ENCODE peak calls at places on chromosomes 11 and 22, in ten cellular contexts. J, Q, B, V, G, X, R, E, Z and M are unnamed samples.

GRCh38 chr11:11787305-11788066 is 54.3 kb upstream of the USP47 start:
- DNase-seq in J (peak), Q (peak), B (peak), V (peak), G (peak), X (peak), R (peak), E (peak), Z (peak), M (peak)

GRCh38 chr11:123185326-123185725 is 9.7 kb downstream of the CLMP start:
- DNase-seq in J (no peak), Q (no peak), B (no peak), V (no peak), G (no peak), X (peak), R (no peak), E (no peak), Z (no peak), M (no peak)

GRCh38 chr11:66046901-66047300 is 2.1 kb downstream of the GAL3ST3 start:
- DNase-seq in J (no peak), Q (no peak), B (no peak), V (no peak), G (no peak), X (no peak), R (peak), E (no peak), Z (no peak), M (peak)

GRCh38 chr11:95680169-95680929 is 109.2 kb downstream of the FAM76B start:
- DNase-seq in J (peak), Q (no peak), B (peak), V (peak), G (no peak), X (peak), R (no peak), E (no peak), Z (peak), M (no peak)

GRCh38 chr11:134846776-134847722 is 435.0 kb upstream of the B3GAT1 start:
- DNase-seq in J (no peak), Q (no peak), B (no peak), V (no peak), G (no peak), X (no peak), R (no peak), E (no peak), Z (no peak), M (no peak)

GRCh38 chr22:23230348-23231068 is 50.2 kb downstream of the BCR start:
- DNase-seq in J (no peak), Q (no peak), B (no peak), V (no peak), G (no peak), X (peak), R (peak), E (no peak), Z (no peak), M (no peak)

GRCh38 chr11:70080763-70081162 is 2.6 kb downstream of the ANO1 start:
- DNase-seq in J (no peak), Q (no peak), B (no peak), V (peak), G (peak), X (no peak), R (peak), E (no peak), Z (no peak), M (no peak)

GRCh38 chr22:39185601-39186012 is 33.1 kb upstream of the CBX7 start:
- DNase-seq in J (peak), Q (no peak), B (no peak), V (peak), G (peak), X (no peak), R (peak), E (no peak), Z (peak), M (no peak)

GRCh38 chr11:111512296-111513239 is at the start of gene BTG4:
- DNase-seq in J (peak), Q (peak), B (no peak), V (peak), G (no peak), X (peak), R (peak), E (no peak), Z (peak), M (no peak)

GRCh38 chr22:25053153-25053805 is 100.8 kb downstream of the KIAA1671 start:
- DNase-seq in J (no peak), Q (no peak), B (no peak), V (no peak), G (no peak), X (no peak), R (no peak), E (no peak), Z (no peak), M (no peak)

GRCh38 chr11:65375012-65375411 is 7.4 kb downstream of the SLC25A45 start:
- DNase-seq in J (no peak), Q (no peak), B (no peak), V (no peak), G (no peak), X (no peak), R (no peak), E (no peak), Z (no peak), M (no peak)

GRCh38 chr22:48417143-48418070 is 1410.3 kb downstream of the BRD1 start:
- DNase-seq in J (no peak), Q (no peak), B (no peak), V (no peak), G (peak), X (no peak), R (peak), E (no peak), Z (no peak), M (no peak)

GRCh38 chr11:14650064-14650463 is 6.5 kb downstream of the PDE3B start:
- DNase-seq in J (no peak), Q (no peak), B (no peak), V (no peak), G (no peak), X (no peak), R (no peak), E (no peak), Z (no peak), M (no peak)

GRCh38 chr11:126978155-126978554 is 22.4 kb downstream of the KIRREL3 start:
- DNase-seq in J (no peak), Q (no peak), B (no peak), V (no peak), G (no peak), X (peak), R (no peak), E (no peak), Z (no peak), M (no peak)

GRCh38 chr11:102312656-102313055 is 4.6 kb upstream of the BIRC3 start:
- DNase-seq in J (no peak), Q (no peak), B (no peak), V (no peak), G (no peak), X (no peak), R (no peak), E (no peak), Z (peak), M (no peak)

GRCh38 chr11:102306048-102306575 is 11.2 kb upstream of the BIRC3 start:
- DNase-seq in J (no peak), Q (no peak), B (no peak), V (peak), G (no peak), X (no peak), R (peak), E (no peak), Z (no peak), M (no peak)

GRCh38 chr11:102313225-102313940 is 3.9 kb upstream of the BIRC3 start:
- DNase-seq in J (peak), Q (no peak), B (no peak), V (peak), G (no peak), X (no peak), R (no peak), E (no peak), Z (no peak), M (no peak)

GRCh38 chr11:102306817-102307814 is 10.2 kb upstream of the BIRC3 start:
- DNase-seq in J (no peak), Q (no peak), B (no peak), V (peak), G (no peak), X (no peak), R (no peak), E (no peak), Z (no peak), M (no peak)

DNA sequence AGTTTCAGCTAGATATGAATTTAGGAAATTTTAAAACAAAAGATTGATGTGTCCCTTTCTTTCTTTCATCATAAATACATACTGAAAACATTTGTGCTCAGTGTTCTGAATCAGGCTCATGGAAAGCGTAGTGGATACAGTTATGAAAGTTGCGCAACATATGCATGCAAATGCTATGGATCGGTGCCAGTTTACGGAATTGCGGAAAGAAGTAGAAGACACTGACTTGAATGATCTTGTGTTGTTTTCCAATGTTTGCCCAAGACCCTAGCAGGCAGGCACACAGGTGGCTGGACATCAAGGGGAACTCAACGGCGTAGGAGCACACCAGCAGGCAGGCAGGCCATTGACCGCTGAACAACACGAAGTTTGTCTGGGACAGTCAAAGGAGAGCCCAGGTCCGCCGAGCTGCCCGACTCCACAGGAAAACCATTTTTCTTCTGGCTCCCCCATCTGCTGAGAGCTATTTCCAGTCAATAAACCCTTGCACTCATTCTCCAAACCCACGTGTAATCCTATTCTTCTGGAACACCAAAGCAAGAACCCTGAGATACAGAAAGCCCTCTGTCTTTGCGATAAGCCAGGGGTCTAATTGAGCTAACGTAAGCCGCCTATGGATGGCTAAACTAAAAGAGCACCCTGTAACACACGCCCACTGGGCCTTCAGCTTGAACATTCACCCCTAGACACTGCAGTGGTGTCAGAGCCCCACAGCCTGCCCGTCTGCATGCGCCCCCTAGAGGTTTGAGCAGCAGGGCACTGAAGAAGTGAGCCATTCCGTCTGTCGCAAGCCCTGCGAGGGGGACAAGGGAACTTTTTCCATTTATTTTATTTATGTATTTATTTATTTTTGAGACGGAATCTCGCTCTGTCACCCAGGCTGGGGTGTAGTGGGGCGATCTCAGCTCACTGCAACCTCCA is 7.4 kb upstream of the BIRC3 start:
- DNase-seq in J (no peak), Q (no peak), B (no peak), V (no peak), G (no peak), X (peak), R (no peak), E (no peak), Z (peak), M (no peak)
- TF ChIP-seq CTCF in J (no peak), Q (no peak), B (peak), V (no peak), G (no peak), X (peak), R (no peak), E (peak), Z (no peak), M (peak)

GRCh38 chr11:77519847-77520246 is 46.0 kb upstream of the PAK1 start:
- DNase-seq in J (no peak), Q (no peak), B (no peak), V (no peak), G (no peak), X (peak), R (no peak), E (no peak), Z (no peak), M (no peak)

GRCh38 chr11:77523712-77524111 is 49.8 kb upstream of the PAK1 start:
- DNase-seq in J (no peak), Q (no peak), B (no peak), V (no peak), G (no peak), X (no peak), R (no peak), E (no peak), Z (no peak), M (no peak)

GRCh38 chr11:77525455-77526091 is 51.7 kb upstream of the PAK1 start:
- DNase-seq in J (peak), Q (no peak), B (no peak), V (no peak), G (no peak), X (no peak), R (no peak), E (no peak), Z (no peak), M (no peak)

GRCh38 chr11:77522215-77522614 is 48.3 kb upstream of the PAK1 start:
- DNase-seq in J (no peak), Q (no peak), B (no peak), V (peak), G (no peak), X (peak), R (no peak), E (no peak), Z (peak), M (no peak)

GRCh38 chr11:77524539-77524938 is 50.6 kb upstream of the PAK1 start:
- DNase-seq in J (no peak), Q (no peak), B (no peak), V (no peak), G (no peak), X (no peak), R (no peak), E (no peak), Z (no peak), M (no peak)
- TF ChIP-seq CTCF in J (no peak), Q (no peak), B (no peak), V (no peak), G (no peak), X (no peak), R (no peak), E (no peak), Z (no peak), M (no peak)

GRCh38 chr22:27032121-27032761 is 374.9 kb downstream of the MIAT start:
- DNase-seq in J (peak), Q (no peak), B (no peak), V (peak), G (no peak), X (peak), R (peak), E (no peak), Z (no peak), M (no peak)
- TF ChIP-seq CTCF in J (peak), Q (no peak), B (peak), V (no peak), G (no peak), X (peak), R (no peak), E (no peak), Z (no peak), M (no peak)

DNA sequence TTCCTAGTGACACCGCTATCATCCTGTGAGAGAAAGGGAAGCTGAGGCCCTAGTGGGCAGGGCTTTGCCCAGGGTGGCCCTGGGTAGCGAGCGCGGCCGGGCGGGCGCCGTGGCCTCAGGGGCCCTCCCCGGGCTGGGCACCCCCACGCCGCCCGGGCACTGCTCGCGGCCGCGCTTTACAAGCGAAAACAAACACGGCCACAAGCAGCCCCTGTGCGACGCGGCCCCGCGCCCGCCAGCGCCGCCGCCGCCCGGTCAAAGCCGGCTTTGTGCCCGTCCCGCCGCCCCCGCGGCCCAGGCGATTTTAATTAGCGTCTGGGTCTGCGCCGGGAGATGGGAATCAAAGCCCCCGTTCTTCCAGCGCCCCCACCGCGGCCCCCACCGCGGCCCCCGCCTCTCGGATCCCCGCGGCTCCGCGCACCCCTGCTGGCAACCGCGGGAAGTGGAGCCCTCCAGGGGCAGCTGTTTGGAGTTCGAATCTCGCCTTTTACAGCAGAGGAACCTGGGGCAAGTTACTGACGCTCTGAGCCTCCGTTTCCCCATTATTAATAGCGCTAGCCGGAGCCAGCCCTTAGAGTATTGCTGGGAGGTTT is 47.9 kb downstream of the CHRDL2 start:
- DNase-seq in J (peak), Q (no peak), B (no peak), V (no peak), G (no peak), X (peak), R (peak), E (no peak), Z (peak), M (peak)
- TF ChIP-seq CTCF in J (peak), Q (peak), B (peak), V (peak), G (peak), X (peak), R (peak), E (peak), Z (peak), M (peak)

GRCh38 chr11:3169235-3169951 is 4.3 kb upstream of the OSBPL5 start:
- DNase-seq in J (peak), Q (no peak), B (no peak), V (peak), G (no peak), X (peak), R (peak), E (peak), Z (peak), M (no peak)
- TF ChIP-seq CTCF in J (no peak), Q (no peak), B (peak), V (peak), G (no peak), X (no peak), R (no peak), E (no peak), Z (peak), M (no peak)

GRCh38 chr11:6418958-6419611 is at the start of gene APBB1:
- DNase-seq in J (peak), Q (peak), B (no peak), V (peak), G (no peak), X (peak), R (peak), E (peak), Z (peak), M (no peak)
- TF ChIP-seq CTCF in J (peak), Q (peak), B (no peak), V (peak), G (no peak), X (no peak), R (no peak), E (no peak), Z (no peak), M (no peak)

GRCh38 chr11:104873252-104873651 is 25.0 kb downstream of the CASP12 start:
- DNase-seq in J (no peak), Q (no peak), B (no peak), V (no peak), G (no peak), X (peak), R (peak), E (no peak), Z (no peak), M (no peak)
- TF ChIP-seq CTCF in J (no peak), Q (no peak), B (no peak), V (no peak), G (no peak), X (peak), R (no peak), E (no peak), Z (no peak), M (no peak)

DNA sequence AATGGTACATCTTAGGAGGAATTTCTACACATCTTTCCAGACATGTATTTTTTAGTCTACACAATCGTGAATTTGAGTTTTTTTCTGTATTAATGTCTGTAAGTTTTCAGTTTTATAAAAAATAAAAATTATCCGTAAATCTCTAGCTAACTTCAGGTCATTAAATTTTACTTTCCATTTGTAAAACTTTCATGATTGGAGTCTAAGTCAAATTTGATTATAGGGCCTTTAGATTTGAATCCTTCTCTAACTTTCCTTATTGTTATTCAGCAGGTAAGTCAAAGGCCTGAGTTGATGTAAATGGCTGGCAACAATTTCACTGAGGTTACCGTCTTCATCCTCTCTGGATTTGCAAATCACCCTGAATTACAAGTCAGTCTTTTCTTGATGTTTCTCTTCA is at the start of gene OR8I2:
- DNase-seq in J (no peak), Q (no peak), B (no peak), V (no peak), G (no peak), X (no peak), R (no peak), E (no peak), Z (no peak), M (no peak)
- TF ChIP-seq CTCF in J (no peak), Q (no peak), B (no peak), V (no peak), G (no peak), X (no peak), R (no peak), E (no peak), Z (no peak), M (no peak)

GRCh38 chr11:61757213-61757862 is 4.9 kb downstream of the MYRF start:
- DNase-seq in J (no peak), Q (no peak), B (no peak), V (no peak), G (no peak), X (no peak), R (no peak), E (no peak), Z (no peak), M (no peak)
- TF ChIP-seq CTCF in J (no peak), Q (no peak), B (no peak), V (no peak), G (no peak), X (no peak), R (no peak), E (no peak), Z (no peak), M (no peak)